ENCODE peak calls at places on chromosome 18, in seven cellular contexts. Y is HuH-7; J is choroid plexus epithelial cell; R is NCI-H1092; Z is hypothalamus; A is activated CD4-positive, alpha-beta T cell treated with anti-CD3 and anti-CD28 coated beads, Interleukin-2, amount 10 ng/mL, durations not matched to agents 7 days and 5 days; S is left colon. W is an unnamed sample.

GRCh38 chr18:52499018-52499417 is 159.0 kb downstream of the DCC start:
- DNase-seq in R (no peak), A (no peak), Y (peak; percentile 14), J (no peak), S (no peak), Z (no peak), W (no peak)

GRCh38 chr18:70250781-70251180 is 38.1 kb upstream of the SOCS6 start:
- DNase-seq in S (peak; percentile 13), A (no peak), Y (no peak), J (no peak), Z (no peak), R (no peak), W (no peak)

GRCh38 chr18:45631077-45631476 is 15.8 kb downstream of the SLC14A2 start:
- DNase-seq in S (no peak), R (no peak), Z (no peak), A (no peak), Y (no peak), J (no peak), W (no peak)

GRCh38 chr18:13266208-13267100 is 47.9 kb downstream of the LDLRAD4 start:
- DNase-seq in S (no peak), J (no peak), Z (no peak), R (no peak), Y (no peak), A (peak; percentile 28), W (peak; percentile 44)

GRCh38 chr18:71951021-71951420 is 593.1 kb downstream of the CBLN2 start:
- DNase-seq in Y (no peak), Z (peak; percentile 1), A (no peak), S (no peak), J (no peak), R (no peak), W (no peak)

GRCh38 chr18:24601624-24602023 is 141.2 kb downstream of the HRH4 start:
- DNase-seq in S (no peak), Z (no peak), R (no peak), J (no peak), Y (no peak), A (no peak), W (no peak)

GRCh38 chr18:75247601-75248421 is 37.2 kb downstream of the TSHZ1 start:
- DNase-seq in S (no peak), A (peak; percentile 45), R (peak; percentile 32), Y (no peak), J (peak; percentile 76), Z (no peak), W (no peak)

GRCh38 chr18:35122586-35123224 is 81.5 kb downstream of the MAPRE2 start:
- DNase-seq in Y (no peak), R (no peak), A (peak; percentile 19), S (no peak), J (peak; percentile 32), Z (no peak), W (no peak)

GRCh38 chr18:2978208-2978607 is 34.7 kb downstream of the LPIN2 start:
- DNase-seq in Z (no peak), R (no peak), A (no peak), S (no peak), Y (no peak), J (peak; percentile 70), W (no peak)

GRCh38 chr18:2846241-2846637 is 567 bp upstream of the EMILIN2 start:
- DNase-seq in Y (peak; percentile 49), Z (no peak), A (no peak), R (no peak), S (no peak), J (peak; percentile 71), W (no peak)

GRCh38 chr18:2988041-2988794 is 24.7 kb downstream of the LPIN2 start:
- DNase-seq in J (peak; percentile 85), S (no peak), Z (no peak), A (no peak), R (no peak), Y (no peak), W (no peak)

GRCh38 chr18:60984496-60984895 is 348.7 kb upstream of the CDH20 start:
- DNase-seq in Y (no peak), S (no peak), R (no peak), Z (no peak), A (no peak), J (peak; percentile 95), W (no peak)

GRCh38 chr18:5158171-5158570 is 38.9 kb downstream of the AKAIN1 start:
- DNase-seq in Y (no peak), R (no peak), S (no peak), Z (no peak), J (no peak), A (no peak), W (no peak)

GRCh38 chr18:51030537-51031258 is 685 bp downstream of the SMAD4 start:
- DNase-seq in S (peak; percentile 82), A (peak; percentile 69), R (peak; percentile 32), Z (peak; percentile 56), J (peak; percentile 53), Y (no peak), W (peak; percentile 69)

GRCh38 chr18:11984091-11984490 is 2.8 kb downstream of the IMPA2 start:
- DNase-seq in A (no peak), J (no peak), S (no peak), R (no peak), Z (no peak), Y (no peak), W (no peak)

GRCh38 chr18:76450912-76451421 is 44.1 kb downstream of the ZNF516 start:
- DNase-seq in A (no peak), J (peak; percentile 64), R (peak; percentile 23), Y (no peak), Z (no peak), S (peak; percentile 57), W (no peak)

GRCh38 chr18:1094408-1094807 is 189.7 kb downstream of the ADCYAP1 start:
- DNase-seq in J (peak; percentile 69), Y (no peak), S (no peak), Z (no peak), R (no peak), A (no peak), W (no peak)

W was measured in activated CD4-positive, alpha-beta memory T cell treated with anti-CD3 and anti-CD28 coated beads, Interleukin-2, amount 10 ng/mL, durations not matched to agents 7 days and 5 days.